ENCODE peak calls at places on chromosomes 7 and 10, in eight cellular contexts. One of them, this sample, is unnamed.

GRCh38 chr10:70584366-70584765 is 18.2 kb downstream of the PRF1 start:
- DNase-seq in right cardiac atrium: no peak
- DNase-seq in activated naive CD4-positive, alpha-beta T cell treated with Interleukin-2 at 50 U/mL for 16 hours: no peak
- DNase-seq in kidney tubule cell: no peak
- DNase-seq in fibroblast of lung: no peak
- DNase-seq in activated T-helper 9 cell treated with anti-CD3 and anti-CD28 coated beads, Interleukin-2, amount 50 U/mL, for 16 hours: no peak
- DNase-seq in Peyer's patch: peak
- DNase-seq in amygdala: no peak
- DNase-seq in this sample: no peak

GRCh38 chr7:136911362-136911761 is 42.9 kb downstream of the CHRM2 start:
- DNase-seq in kidney tubule cell: peak
- DNase-seq in activated naive CD4-positive, alpha-beta T cell treated with Interleukin-2 at 50 U/mL for 16 hours: no peak
- DNase-seq in amygdala: no peak
- DNase-seq in activated T-helper 9 cell treated with anti-CD3 and anti-CD28 coated beads, Interleukin-2, amount 50 U/mL, for 16 hours: no peak
- DNase-seq in fibroblast of lung: peak
- DNase-seq in right cardiac atrium: no peak
- DNase-seq in Peyer's patch: no peak
- DNase-seq in this sample: no peak

GRCh38 chr7:50854247-50854646 is 71.6 kb upstream of the GRB10 start:
- DNase-seq in kidney tubule cell: no peak
- DNase-seq in fibroblast of lung: no peak
- DNase-seq in amygdala: no peak
- DNase-seq in activated T-helper 9 cell treated with anti-CD3 and anti-CD28 coated beads, Interleukin-2, amount 50 U/mL, for 16 hours: no peak
- DNase-seq in right cardiac atrium: no peak
- DNase-seq in activated naive CD4-positive, alpha-beta T cell treated with Interleukin-2 at 50 U/mL for 16 hours: no peak
- DNase-seq in Peyer's patch: no peak
- DNase-seq in this sample: no peak

GRCh38 chr10:69445094-69445493 is 6.2 kb upstream of the TSPAN15 start:
- DNase-seq in activated T-helper 9 cell treated with anti-CD3 and anti-CD28 coated beads, Interleukin-2, amount 50 U/mL, for 16 hours: no peak
- DNase-seq in Peyer's patch: no peak
- DNase-seq in amygdala: no peak
- DNase-seq in right cardiac atrium: no peak
- DNase-seq in activated naive CD4-positive, alpha-beta T cell treated with Interleukin-2 at 50 U/mL for 16 hours: no peak
- DNase-seq in kidney tubule cell: peak
- DNase-seq in fibroblast of lung: no peak
- DNase-seq in this sample: no peak

GRCh38 chr10:11337516-11337915 is 273.9 kb downstream of the USP6NL start:
- DNase-seq in fibroblast of lung: no peak
- DNase-seq in amygdala: no peak
- DNase-seq in Peyer's patch: no peak
- DNase-seq in activated naive CD4-positive, alpha-beta T cell treated with Interleukin-2 at 50 U/mL for 16 hours: no peak
- DNase-seq in kidney tubule cell: no peak
- DNase-seq in right cardiac atrium: no peak
- DNase-seq in activated T-helper 9 cell treated with anti-CD3 and anti-CD28 coated beads, Interleukin-2, amount 50 U/mL, for 16 hours: no peak
- DNase-seq in this sample: no peak

GRCh38 chr10:23656735-23657134 is 217.9 kb downstream of the OTUD1 start:
- DNase-seq in activated naive CD4-positive, alpha-beta T cell treated with Interleukin-2 at 50 U/mL for 16 hours: no peak
- DNase-seq in Peyer's patch: no peak
- DNase-seq in amygdala: no peak
- DNase-seq in activated T-helper 9 cell treated with anti-CD3 and anti-CD28 coated beads, Interleukin-2, amount 50 U/mL, for 16 hours: no peak
- DNase-seq in right cardiac atrium: no peak
- DNase-seq in fibroblast of lung: peak
- DNase-seq in kidney tubule cell: peak
- DNase-seq in this sample: no peak

GRCh38 chr10:125375210-125375609 is 214.8 kb upstream of the CTBP2 start:
- DNase-seq in amygdala: no peak
- DNase-seq in Peyer's patch: no peak
- DNase-seq in fibroblast of lung: peak
- DNase-seq in activated T-helper 9 cell treated with anti-CD3 and anti-CD28 coated beads, Interleukin-2, amount 50 U/mL, for 16 hours: no peak
- DNase-seq in activated naive CD4-positive, alpha-beta T cell treated with Interleukin-2 at 50 U/mL for 16 hours: no peak
- DNase-seq in right cardiac atrium: no peak
- DNase-seq in kidney tubule cell: peak
- DNase-seq in this sample: no peak

GRCh38 chr10:35884657-35885071 is 242.6 kb upstream of the FZD8 start:
- DNase-seq in fibroblast of lung: no peak
- DNase-seq in right cardiac atrium: no peak
- DNase-seq in Peyer's patch: no peak
- DNase-seq in kidney tubule cell: no peak
- DNase-seq in activated T-helper 9 cell treated with anti-CD3 and anti-CD28 coated beads, Interleukin-2, amount 50 U/mL, for 16 hours: no peak
- DNase-seq in amygdala: no peak
- DNase-seq in activated naive CD4-positive, alpha-beta T cell treated with Interleukin-2 at 50 U/mL for 16 hours: no peak
- DNase-seq in this sample: no peak

GRCh38 chr7:139339698-139340036 is 1.5 kb upstream of the FMC1 start:
- DNase-seq in kidney tubule cell: no peak
- DNase-seq in right cardiac atrium: no peak
- DNase-seq in activated T-helper 9 cell treated with anti-CD3 and anti-CD28 coated beads, Interleukin-2, amount 50 U/mL, for 16 hours: no peak
- DNase-seq in activated naive CD4-positive, alpha-beta T cell treated with Interleukin-2 at 50 U/mL for 16 hours: no peak
- DNase-seq in amygdala: no peak
- DNase-seq in fibroblast of lung: no peak
- DNase-seq in Peyer's patch: no peak
- DNase-seq in this sample: no peak

GRCh38 chr7:106501605-106502580 is 159.1 kb downstream of the CCDC71L start:
- DNase-seq in activated naive CD4-positive, alpha-beta T cell treated with Interleukin-2 at 50 U/mL for 16 hours: no peak
- DNase-seq in fibroblast of lung: no peak
- DNase-seq in kidney tubule cell: no peak
- DNase-seq in right cardiac atrium: no peak
- DNase-seq in Peyer's patch: no peak
- DNase-seq in amygdala: no peak
- DNase-seq in activated T-helper 9 cell treated with anti-CD3 and anti-CD28 coated beads, Interleukin-2, amount 50 U/mL, for 16 hours: no peak
- DNase-seq in this sample: no peak

GRCh38 chr7:151844828-151845200 is 32.1 kb downstream of the PRKAG2 start:
- DNase-seq in amygdala: no peak
- DNase-seq in activated T-helper 9 cell treated with anti-CD3 and anti-CD28 coated beads, Interleukin-2, amount 50 U/mL, for 16 hours: no peak
- DNase-seq in kidney tubule cell: no peak
- DNase-seq in right cardiac atrium: no peak
- DNase-seq in fibroblast of lung: no peak
- DNase-seq in Peyer's patch: no peak
- DNase-seq in activated naive CD4-positive, alpha-beta T cell treated with Interleukin-2 at 50 U/mL for 16 hours: no peak
- DNase-seq in this sample: no peak

GRCh38 chr10:62081322-62081945 is 179.9 kb downstream of the ARID5B start:
- DNase-seq in fibroblast of lung: peak
- DNase-seq in activated T-helper 9 cell treated with anti-CD3 and anti-CD28 coated beads, Interleukin-2, amount 50 U/mL, for 16 hours: no peak
- DNase-seq in kidney tubule cell: no peak
- DNase-seq in right cardiac atrium: no peak
- DNase-seq in amygdala: no peak
- DNase-seq in Peyer's patch: no peak
- DNase-seq in activated naive CD4-positive, alpha-beta T cell treated with Interleukin-2 at 50 U/mL for 16 hours: no peak
- DNase-seq in this sample: no peak

GRCh38 chr7:73809454-73810090 is 21.2 kb upstream of the CLDN4 start:
- DNase-seq in Peyer's patch: peak
- DNase-seq in fibroblast of lung: no peak
- DNase-seq in kidney tubule cell: peak
- DNase-seq in right cardiac atrium: no peak
- DNase-seq in amygdala: no peak
- DNase-seq in activated naive CD4-positive, alpha-beta T cell treated with Interleukin-2 at 50 U/mL for 16 hours: no peak
- DNase-seq in activated T-helper 9 cell treated with anti-CD3 and anti-CD28 coated beads, Interleukin-2, amount 50 U/mL, for 16 hours: no peak
- DNase-seq in this sample: no peak

GRCh38 chr10:67519434-67519833 is 176.6 kb downstream of the CTNNA3 start:
- DNase-seq in fibroblast of lung: no peak
- DNase-seq in activated T-helper 9 cell treated with anti-CD3 and anti-CD28 coated beads, Interleukin-2, amount 50 U/mL, for 16 hours: no peak
- DNase-seq in right cardiac atrium: no peak
- DNase-seq in amygdala: no peak
- DNase-seq in kidney tubule cell: no peak
- DNase-seq in activated naive CD4-positive, alpha-beta T cell treated with Interleukin-2 at 50 U/mL for 16 hours: no peak
- DNase-seq in Peyer's patch: no peak
- DNase-seq in this sample: no peak

GRCh38 chr10:120369831-120370230 is 87.2 kb upstream of the PLPP4 start:
- DNase-seq in amygdala: no peak
- DNase-seq in activated T-helper 9 cell treated with anti-CD3 and anti-CD28 coated beads, Interleukin-2, amount 50 U/mL, for 16 hours: no peak
- DNase-seq in Peyer's patch: no peak
- DNase-seq in right cardiac atrium: no peak
- DNase-seq in fibroblast of lung: no peak
- DNase-seq in kidney tubule cell: peak
- DNase-seq in activated naive CD4-positive, alpha-beta T cell treated with Interleukin-2 at 50 U/mL for 16 hours: no peak
- DNase-seq in this sample: no peak

GRCh38 chr7:80017101-80017500 is 117.5 kb upstream of the GNAI1 start:
- DNase-seq in Peyer's patch: no peak
- DNase-seq in activated T-helper 9 cell treated with anti-CD3 and anti-CD28 coated beads, Interleukin-2, amount 50 U/mL, for 16 hours: no peak
- DNase-seq in amygdala: no peak
- DNase-seq in right cardiac atrium: no peak
- DNase-seq in fibroblast of lung: no peak
- DNase-seq in activated naive CD4-positive, alpha-beta T cell treated with Interleukin-2 at 50 U/mL for 16 hours: no peak
- DNase-seq in kidney tubule cell: no peak
- DNase-seq in this sample: no peak

GRCh38 chr10:123518765-123519164 is 147.4 kb upstream of the GPR26 start:
- DNase-seq in fibroblast of lung: no peak
- DNase-seq in right cardiac atrium: no peak
- DNase-seq in activated T-helper 9 cell treated with anti-CD3 and anti-CD28 coated beads, Interleukin-2, amount 50 U/mL, for 16 hours: no peak
- DNase-seq in amygdala: no peak
- DNase-seq in activated naive CD4-positive, alpha-beta T cell treated with Interleukin-2 at 50 U/mL for 16 hours: no peak
- DNase-seq in kidney tubule cell: no peak
- DNase-seq in Peyer's patch: no peak
- DNase-seq in this sample: no peak

GRCh38 chr10:114650831-114651230 is 7.2 kb downstream of the ABLIM1 start:
- DNase-seq in kidney tubule cell: no peak
- DNase-seq in amygdala: no peak
- DNase-seq in fibroblast of lung: no peak
- DNase-seq in activated T-helper 9 cell treated with anti-CD3 and anti-CD28 coated beads, Interleukin-2, amount 50 U/mL, for 16 hours: no peak
- DNase-seq in right cardiac atrium: no peak
- DNase-seq in Peyer's patch: no peak
- DNase-seq in activated naive CD4-positive, alpha-beta T cell treated with Interleukin-2 at 50 U/mL for 16 hours: no peak
- DNase-seq in this sample: no peak

GRCh38 chr7:74153736-74154135 is 20.4 kb upstream of the EIF4H start:
- DNase-seq in fibroblast of lung: no peak
- DNase-seq in activated naive CD4-positive, alpha-beta T cell treated with Interleukin-2 at 50 U/mL for 16 hours: no peak
- DNase-seq in activated T-helper 9 cell treated with anti-CD3 and anti-CD28 coated beads, Interleukin-2, amount 50 U/mL, for 16 hours: no peak
- DNase-seq in amygdala: no peak
- DNase-seq in kidney tubule cell: no peak
- DNase-seq in right cardiac atrium: peak
- DNase-seq in Peyer's patch: no peak
- DNase-seq in this sample: no peak

GRCh38 chr10:79446451-79447020 is 1.1 kb upstream of the ZCCHC24 start:
- DNase-seq in activated naive CD4-positive, alpha-beta T cell treated with Interleukin-2 at 50 U/mL for 16 hours: peak
- DNase-seq in Peyer's patch: peak
- DNase-seq in activated T-helper 9 cell treated with anti-CD3 and anti-CD28 coated beads, Interleukin-2, amount 50 U/mL, for 16 hours: no peak
- DNase-seq in amygdala: peak
- DNase-seq in right cardiac atrium: peak
- DNase-seq in fibroblast of lung: peak
- DNase-seq in kidney tubule cell: peak
- DNase-seq in this sample: no peak

GRCh38 chr10:22442063-22442462 is 96.8 kb downstream of the SPAG6 start:
- DNase-seq in right cardiac atrium: no peak
- DNase-seq in kidney tubule cell: no peak
- DNase-seq in activated naive CD4-positive, alpha-beta T cell treated with Interleukin-2 at 50 U/mL for 16 hours: no peak
- DNase-seq in fibroblast of lung: no peak
- DNase-seq in Peyer's patch: no peak
- DNase-seq in activated T-helper 9 cell treated with anti-CD3 and anti-CD28 coated beads, Interleukin-2, amount 50 U/mL, for 16 hours: no peak
- DNase-seq in amygdala: no peak
- DNase-seq in this sample: no peak

GRCh38 chr10:112314822-112315474 is 31.7 kb downstream of the TECTB start:
- DNase-seq in fibroblast of lung: peak
- DNase-seq in right cardiac atrium: peak
- DNase-seq in activated naive CD4-positive, alpha-beta T cell treated with Interleukin-2 at 50 U/mL for 16 hours: peak
- DNase-seq in Peyer's patch: peak
- DNase-seq in activated T-helper 9 cell treated with anti-CD3 and anti-CD28 coated beads, Interleukin-2, amount 50 U/mL, for 16 hours: peak
- DNase-seq in kidney tubule cell: peak
- DNase-seq in amygdala: peak
- DNase-seq in this sample: no peak

GRCh38 chr10:34413214-34413613 is 401.9 kb downstream of the PARD3 start:
- DNase-seq in right cardiac atrium: no peak
- DNase-seq in activated naive CD4-positive, alpha-beta T cell treated with Interleukin-2 at 50 U/mL for 16 hours: no peak
- DNase-seq in activated T-helper 9 cell treated with anti-CD3 and anti-CD28 coated beads, Interleukin-2, amount 50 U/mL, for 16 hours: no peak
- DNase-seq in amygdala: no peak
- DNase-seq in kidney tubule cell: no peak
- DNase-seq in fibroblast of lung: no peak
- DNase-seq in Peyer's patch: no peak
- DNase-seq in this sample: no peak

GRCh38 chr7:88091988-88092675 is 127.7 kb downstream of the SRI start:
- DNase-seq in Peyer's patch: no peak
- DNase-seq in fibroblast of lung: no peak
- DNase-seq in amygdala: no peak
- DNase-seq in activated naive CD4-positive, alpha-beta T cell treated with Interleukin-2 at 50 U/mL for 16 hours: no peak
- DNase-seq in kidney tubule cell: no peak
- DNase-seq in right cardiac atrium: no peak
- DNase-seq in activated T-helper 9 cell treated with anti-CD3 and anti-CD28 coated beads, Interleukin-2, amount 50 U/mL, for 16 hours: no peak
- DNase-seq in this sample: no peak

GRCh38 chr7:99086532-99086931 is 57.4 kb downstream of the SMURF1 start:
- DNase-seq in kidney tubule cell: no peak
- DNase-seq in fibroblast of lung: no peak
- DNase-seq in activated T-helper 9 cell treated with anti-CD3 and anti-CD28 coated beads, Interleukin-2, amount 50 U/mL, for 16 hours: no peak
- DNase-seq in right cardiac atrium: no peak
- DNase-seq in activated naive CD4-positive, alpha-beta T cell treated with Interleukin-2 at 50 U/mL for 16 hours: no peak
- DNase-seq in amygdala: no peak
- DNase-seq in Peyer's patch: no peak
- DNase-seq in this sample: no peak

GRCh38 chr10:13331641-13332040 is 16.5 kb downstream of the SEPHS1 start:
- DNase-seq in fibroblast of lung: no peak
- DNase-seq in Peyer's patch: no peak
- DNase-seq in kidney tubule cell: peak
- DNase-seq in amygdala: no peak
- DNase-seq in right cardiac atrium: no peak
- DNase-seq in activated T-helper 9 cell treated with anti-CD3 and anti-CD28 coated beads, Interleukin-2, amount 50 U/mL, for 16 hours: no peak
- DNase-seq in activated naive CD4-positive, alpha-beta T cell treated with Interleukin-2 at 50 U/mL for 16 hours: no peak
- DNase-seq in this sample: no peak

GRCh38 chr10:91061608-91062007 is 140.7 kb upstream of the ANKRD1 start:
- DNase-seq in activated naive CD4-positive, alpha-beta T cell treated with Interleukin-2 at 50 U/mL for 16 hours: no peak
- DNase-seq in amygdala: no peak
- DNase-seq in fibroblast of lung: peak
- DNase-seq in right cardiac atrium: no peak
- DNase-seq in Peyer's patch: no peak
- DNase-seq in activated T-helper 9 cell treated with anti-CD3 and anti-CD28 coated beads, Interleukin-2, amount 50 U/mL, for 16 hours: no peak
- DNase-seq in kidney tubule cell: no peak
- DNase-seq in this sample: no peak

GRCh38 chr7:42876182-42877068 is 35.4 kb downstream of the C7orf25 start:
- DNase-seq in activated T-helper 9 cell treated with anti-CD3 and anti-CD28 coated beads, Interleukin-2, amount 50 U/mL, for 16 hours: peak
- DNase-seq in kidney tubule cell: peak
- DNase-seq in right cardiac atrium: no peak
- DNase-seq in fibroblast of lung: peak
- DNase-seq in activated naive CD4-positive, alpha-beta T cell treated with Interleukin-2 at 50 U/mL for 16 hours: peak
- DNase-seq in Peyer's patch: peak
- DNase-seq in amygdala: peak
- DNase-seq in this sample: no peak

GRCh38 chr7:99707096-99707495 is 27.3 kb upstream of the CYP3A5 start:
- DNase-seq in activated naive CD4-positive, alpha-beta T cell treated with Interleukin-2 at 50 U/mL for 16 hours: no peak
- DNase-seq in right cardiac atrium: no peak
- DNase-seq in kidney tubule cell: peak
- DNase-seq in fibroblast of lung: peak
- DNase-seq in Peyer's patch: no peak
- DNase-seq in activated T-helper 9 cell treated with anti-CD3 and anti-CD28 coated beads, Interleukin-2, amount 50 U/mL, for 16 hours: no peak
- DNase-seq in amygdala: no peak
- DNase-seq in this sample: no peak

GRCh38 chr10:77638766-77639101 is 1.1 kb upstream of the KCNMA1 start:
- DNase-seq in activated T-helper 9 cell treated with anti-CD3 and anti-CD28 coated beads, Interleukin-2, amount 50 U/mL, for 16 hours: no peak
- DNase-seq in amygdala: no peak
- DNase-seq in kidney tubule cell: no peak
- DNase-seq in Peyer's patch: no peak
- DNase-seq in right cardiac atrium: no peak
- DNase-seq in fibroblast of lung: no peak
- DNase-seq in activated naive CD4-positive, alpha-beta T cell treated with Interleukin-2 at 50 U/mL for 16 hours: no peak
- DNase-seq in this sample: no peak

GRCh38 chr7:54888067-54888735 is 129.2 kb upstream of the SEC61G start:
- DNase-seq in kidney tubule cell: peak
- DNase-seq in amygdala: peak
- DNase-seq in right cardiac atrium: peak
- DNase-seq in activated T-helper 9 cell treated with anti-CD3 and anti-CD28 coated beads, Interleukin-2, amount 50 U/mL, for 16 hours: no peak
- DNase-seq in fibroblast of lung: no peak
- DNase-seq in activated naive CD4-positive, alpha-beta T cell treated with Interleukin-2 at 50 U/mL for 16 hours: no peak
- DNase-seq in Peyer's patch: no peak
- DNase-seq in this sample: no peak

GRCh38 chr7:36312064-36312914 is 77.4 kb upstream of the ANLN start:
- DNase-seq in activated T-helper 9 cell treated with anti-CD3 and anti-CD28 coated beads, Interleukin-2, amount 50 U/mL, for 16 hours: no peak
- DNase-seq in right cardiac atrium: no peak
- DNase-seq in Peyer's patch: peak
- DNase-seq in fibroblast of lung: no peak
- DNase-seq in activated naive CD4-positive, alpha-beta T cell treated with Interleukin-2 at 50 U/mL for 16 hours: peak
- DNase-seq in kidney tubule cell: peak
- DNase-seq in amygdala: no peak
- DNase-seq in this sample: no peak

GRCh38 chr7:91537260-91538152 is 273.3 kb downstream of the FZD1 start:
- DNase-seq in fibroblast of lung: no peak
- DNase-seq in kidney tubule cell: no peak
- DNase-seq in activated naive CD4-positive, alpha-beta T cell treated with Interleukin-2 at 50 U/mL for 16 hours: no peak
- DNase-seq in amygdala: no peak
- DNase-seq in Peyer's patch: no peak
- DNase-seq in activated T-helper 9 cell treated with anti-CD3 and anti-CD28 coated beads, Interleukin-2, amount 50 U/mL, for 16 hours: no peak
- DNase-seq in right cardiac atrium: no peak
- DNase-seq in this sample: no peak

GRCh38 chr10:101830322-101831168 is 12.3 kb upstream of the OGA start:
- DNase-seq in activated naive CD4-positive, alpha-beta T cell treated with Interleukin-2 at 50 U/mL for 16 hours: peak
- DNase-seq in amygdala: peak
- DNase-seq in activated T-helper 9 cell treated with anti-CD3 and anti-CD28 coated beads, Interleukin-2, amount 50 U/mL, for 16 hours: peak
- DNase-seq in fibroblast of lung: peak
- DNase-seq in Peyer's patch: peak
- DNase-seq in right cardiac atrium: peak
- DNase-seq in kidney tubule cell: peak
- DNase-seq in this sample: no peak